ENCODE peak calls at places on chromosomes 12 and 14, in nine cellular contexts. One of them, this sample, is unnamed.

GRCh38 chr12:47238665-47239064 is 158.9 kb upstream of the AMIGO2 start:
- DNase-seq in DMS153: no peak
- DNase-seq in PC-3: no peak
- DNase-seq in HT1080: no peak
- DNase-seq in activated T-cell treated with anti-CD3 and anti-CD28 coated beads, Interleukin-2, amount 50 U/mL, for 24 hours: no peak
- DNase-seq in type B pancreatic cell: no peak
- DNase-seq in NCI-H774: no peak
- DNase-seq in suprapubic skin: no peak
- DNase-seq in amniotic stem cell: no peak
- DNase-seq in this sample: no peak

GRCh38 chr14:68684466-68685418 is 108.1 kb downstream of the ZFP36L1 start:
- DNase-seq in DMS153: no peak
- DNase-seq in PC-3: no peak
- DNase-seq in HT1080: no peak
- DNase-seq in activated T-cell treated with anti-CD3 and anti-CD28 coated beads, Interleukin-2, amount 50 U/mL, for 24 hours: no peak
- DNase-seq in type B pancreatic cell: no peak
- DNase-seq in NCI-H774: no peak
- DNase-seq in suprapubic skin: no peak
- DNase-seq in amniotic stem cell: no peak
- DNase-seq in this sample: no peak

GRCh38 chr12:41962171-41962572 is 182.5 kb downstream of the GXYLT1 start:
- DNase-seq in DMS153: peak; percentile 59
- DNase-seq in PC-3: no peak
- DNase-seq in HT1080: no peak
- DNase-seq in activated T-cell treated with anti-CD3 and anti-CD28 coated beads, Interleukin-2, amount 50 U/mL, for 24 hours: no peak
- DNase-seq in type B pancreatic cell: no peak
- DNase-seq in NCI-H774: peak; percentile 49
- DNase-seq in suprapubic skin: no peak
- DNase-seq in amniotic stem cell: no peak
- DNase-seq in this sample: peak; percentile 55

GRCh38 chr14:21534576-21534975 is 8.4 kb upstream of the SALL2 start:
- DNase-seq in DMS153: no peak
- DNase-seq in PC-3: no peak
- DNase-seq in HT1080: no peak
- DNase-seq in activated T-cell treated with anti-CD3 and anti-CD28 coated beads, Interleukin-2, amount 50 U/mL, for 24 hours: no peak
- DNase-seq in type B pancreatic cell: no peak
- DNase-seq in NCI-H774: no peak
- DNase-seq in suprapubic skin: no peak
- DNase-seq in amniotic stem cell: no peak
- DNase-seq in this sample: no peak

GRCh38 chr14:20632831-20633771 is 8.4 kb downstream of the OR6S1 start:
- DNase-seq in DMS153: no peak
- DNase-seq in PC-3: peak; percentile 91
- DNase-seq in HT1080: peak; percentile 95
- DNase-seq in activated T-cell treated with anti-CD3 and anti-CD28 coated beads, Interleukin-2, amount 50 U/mL, for 24 hours: peak; percentile 82
- DNase-seq in type B pancreatic cell: no peak
- DNase-seq in NCI-H774: peak; percentile 24
- DNase-seq in suprapubic skin: no peak
- DNase-seq in amniotic stem cell: peak; percentile 43
- DNase-seq in this sample: peak; percentile 88

GRCh38 chr12:104643921-104644669 is 187.3 kb downstream of the CHST11 start:
- DNase-seq in DMS153: peak; percentile 86
- DNase-seq in PC-3: no peak
- DNase-seq in HT1080: no peak
- DNase-seq in activated T-cell treated with anti-CD3 and anti-CD28 coated beads, Interleukin-2, amount 50 U/mL, for 24 hours: no peak
- DNase-seq in type B pancreatic cell: no peak
- DNase-seq in NCI-H774: peak; percentile 73
- DNase-seq in suprapubic skin: no peak
- DNase-seq in amniotic stem cell: no peak
- DNase-seq in this sample: no peak

GRCh38 chr14:31950760-31951637 is 126.1 kb upstream of the ARHGAP5 start:
- DNase-seq in DMS153: peak; percentile 90
- DNase-seq in PC-3: peak; percentile 81
- DNase-seq in HT1080: peak; percentile 42
- DNase-seq in activated T-cell treated with anti-CD3 and anti-CD28 coated beads, Interleukin-2, amount 50 U/mL, for 24 hours: no peak
- DNase-seq in type B pancreatic cell: no peak
- DNase-seq in NCI-H774: peak; percentile 59
- DNase-seq in suprapubic skin: no peak
- DNase-seq in amniotic stem cell: no peak
- DNase-seq in this sample: peak; percentile 64

GRCh38 chr14:70640938-70641547 is 673 bp upstream of the TTC9 start:
- DNase-seq in DMS153: no peak
- DNase-seq in PC-3: peak; percentile 69
- DNase-seq in HT1080: peak; percentile 62
- DNase-seq in activated T-cell treated with anti-CD3 and anti-CD28 coated beads, Interleukin-2, amount 50 U/mL, for 24 hours: peak; percentile 70
- DNase-seq in type B pancreatic cell: no peak
- DNase-seq in NCI-H774: no peak
- DNase-seq in suprapubic skin: no peak
- DNase-seq in amniotic stem cell: no peak
- DNase-seq in this sample: no peak

GRCh38 chr12:64110864-64111263 is 111.2 kb downstream of the KICS2 start:
- DNase-seq in DMS153: no peak
- DNase-seq in PC-3: peak; percentile 6
- DNase-seq in HT1080: no peak
- DNase-seq in activated T-cell treated with anti-CD3 and anti-CD28 coated beads, Interleukin-2, amount 50 U/mL, for 24 hours: no peak
- DNase-seq in type B pancreatic cell: no peak
- DNase-seq in NCI-H774: no peak
- DNase-seq in suprapubic skin: no peak
- DNase-seq in amniotic stem cell: no peak
- DNase-seq in this sample: peak; percentile 72

GRCh38 chr14:104686624-104687517 is 2.5 kb upstream of the INF2 start:
- DNase-seq in DMS153: no peak
- DNase-seq in PC-3: no peak
- DNase-seq in HT1080: no peak
- DNase-seq in activated T-cell treated with anti-CD3 and anti-CD28 coated beads, Interleukin-2, amount 50 U/mL, for 24 hours: no peak
- DNase-seq in type B pancreatic cell: no peak
- DNase-seq in NCI-H774: no peak
- DNase-seq in suprapubic skin: no peak
- DNase-seq in amniotic stem cell: no peak
- DNase-seq in this sample: no peak

GRCh38 chr14:53630336-53630735 is 326.3 kb downstream of the BMP4 start:
- DNase-seq in DMS153: peak; percentile 92
- DNase-seq in PC-3: no peak
- DNase-seq in HT1080: no peak
- DNase-seq in activated T-cell treated with anti-CD3 and anti-CD28 coated beads, Interleukin-2, amount 50 U/mL, for 24 hours: no peak
- DNase-seq in type B pancreatic cell: no peak
- DNase-seq in NCI-H774: peak; percentile 62
- DNase-seq in suprapubic skin: no peak
- DNase-seq in amniotic stem cell: no peak
- DNase-seq in this sample: no peak

GRCh38 chr14:38143651-38144505 is 63.8 kb upstream of the SSTR1 start:
- DNase-seq in DMS153: no peak
- DNase-seq in PC-3: peak; percentile 16
- DNase-seq in HT1080: peak; percentile 81
- DNase-seq in activated T-cell treated with anti-CD3 and anti-CD28 coated beads, Interleukin-2, amount 50 U/mL, for 24 hours: no peak
- DNase-seq in type B pancreatic cell: no peak
- DNase-seq in NCI-H774: no peak
- DNase-seq in suprapubic skin: no peak
- DNase-seq in amniotic stem cell: no peak
- DNase-seq in this sample: no peak

GRCh38 chr14:91261115-91261514 is 16.6 kb upstream of the GPR68 start:
- DNase-seq in DMS153: no peak
- DNase-seq in PC-3: no peak
- DNase-seq in HT1080: no peak
- DNase-seq in activated T-cell treated with anti-CD3 and anti-CD28 coated beads, Interleukin-2, amount 50 U/mL, for 24 hours: no peak
- DNase-seq in type B pancreatic cell: no peak
- DNase-seq in NCI-H774: no peak
- DNase-seq in suprapubic skin: no peak
- DNase-seq in amniotic stem cell: no peak
- DNase-seq in this sample: no peak

GRCh38 chr12:13195848-13196301 is 651 bp upstream of the EMP1 start:
- DNase-seq in DMS153: no peak
- DNase-seq in PC-3: peak; percentile 17
- DNase-seq in HT1080: peak; percentile 56
- DNase-seq in activated T-cell treated with anti-CD3 and anti-CD28 coated beads, Interleukin-2, amount 50 U/mL, for 24 hours: no peak
- DNase-seq in type B pancreatic cell: no peak
- DNase-seq in NCI-H774: no peak
- DNase-seq in suprapubic skin: no peak
- DNase-seq in amniotic stem cell: no peak
- DNase-seq in this sample: no peak

GRCh38 chr14:51869426-51870113 is 9.2 kb downstream of the GNG2 start:
- DNase-seq in DMS153: no peak
- DNase-seq in PC-3: no peak
- DNase-seq in HT1080: no peak
- DNase-seq in activated T-cell treated with anti-CD3 and anti-CD28 coated beads, Interleukin-2, amount 50 U/mL, for 24 hours: peak; percentile 68
- DNase-seq in type B pancreatic cell: no peak
- DNase-seq in NCI-H774: no peak
- DNase-seq in suprapubic skin: no peak
- DNase-seq in amniotic stem cell: no peak
- DNase-seq in this sample: no peak

GRCh38 chr14:72665259-72665658 is 228.6 kb downstream of the DPF3 start:
- DNase-seq in DMS153: no peak
- DNase-seq in PC-3: peak; percentile 99
- DNase-seq in HT1080: peak; percentile 99
- DNase-seq in activated T-cell treated with anti-CD3 and anti-CD28 coated beads, Interleukin-2, amount 50 U/mL, for 24 hours: no peak
- DNase-seq in type B pancreatic cell: no peak
- DNase-seq in NCI-H774: no peak
- DNase-seq in suprapubic skin: no peak
- DNase-seq in amniotic stem cell: peak; percentile 93
- DNase-seq in this sample: no peak

GRCh38 chr14:37594916-37595808 is at the start of the genes FOXA1 and TTC6:
- DNase-seq in DMS153: peak; percentile 94
- DNase-seq in PC-3: peak; percentile 91
- DNase-seq in HT1080: peak; percentile 32
- DNase-seq in activated T-cell treated with anti-CD3 and anti-CD28 coated beads, Interleukin-2, amount 50 U/mL, for 24 hours: no peak
- DNase-seq in type B pancreatic cell: no peak
- DNase-seq in NCI-H774: peak; percentile 96
- DNase-seq in suprapubic skin: no peak
- DNase-seq in amniotic stem cell: no peak
- DNase-seq in this sample: peak; percentile 69

GRCh38 chr14:89973234-89973823 is 17.6 kb downstream of the TDP1 start:
- DNase-seq in DMS153: no peak
- DNase-seq in PC-3: peak; percentile 72
- DNase-seq in HT1080: peak; percentile 47
- DNase-seq in activated T-cell treated with anti-CD3 and anti-CD28 coated beads, Interleukin-2, amount 50 U/mL, for 24 hours: peak; percentile 52
- DNase-seq in type B pancreatic cell: peak; percentile 74
- DNase-seq in NCI-H774: peak; percentile 9
- DNase-seq in suprapubic skin: no peak
- DNase-seq in amniotic stem cell: peak; percentile 3
- DNase-seq in this sample: peak; percentile 42